ENCODE peak calls at places on chromosomes 16 and 17, in four cellular contexts. O is epithelial cell of esophagus; K is naive thymus-derived CD4-positive, alpha-beta T cell; V is HCEC 1CT. X is an unnamed sample.

GRCh38 chr16:87384162-87384999 is 805 bp upstream of the FBXO31 start:
- DNase-seq in O (no peak), K (no peak), V (peak; percentile 53), X (no peak)

GRCh38 chr16:48617711-48618148 is 7.8 kb upstream of the N4BP1 start:
- DNase-seq in O (no peak), K (no peak), V (peak; percentile 61), X (no peak)

GRCh38 chr16:67767953-67768352 is 38.4 kb downstream of the RANBP10 start:
- DNase-seq in O (peak; percentile 76), K (no peak), V (peak; percentile 86), X (no peak)

GRCh38 chr17:16915752-16916556 is 56.0 kb downstream of the TNFRSF13B start:
- DNase-seq in O (peak; percentile 58), K (no peak), V (peak; percentile 51), X (no peak)

GRCh38 chr17:17873450-17873991 is 36.7 kb upstream of the SREBF1 start:
- DNase-seq in O (no peak), K (no peak), V (no peak), X (no peak)

GRCh38 chr17:75683467-75684041 is 16.4 kb downstream of the SAP30BP start:
- DNase-seq in O (peak; percentile 94), K (no peak), V (peak; percentile 78), X (no peak)

GRCh38 chr16:86261379-86261778 is 248.9 kb upstream of the FOXF1 start:
- DNase-seq in O (no peak), K (no peak), V (no peak), X (no peak)

GRCh38 chr16:70302745-70303144 is 3.8 kb downstream of the DDX19B start:
- DNase-seq in O (peak; percentile 25), K (no peak), V (no peak), X (no peak)

GRCh38 chr16:57544129-57544653 is 1.7 kb downstream of the ADGRG5 start:
- DNase-seq in O (no peak), K (no peak), V (no peak), X (peak; percentile 78)

GRCh38 chr16:74718741-74719610 is 18.3 kb upstream of the MLKL start:
- DNase-seq in O (no peak), K (no peak), V (no peak), X (peak; percentile 39)

GRCh38 chr16:72926671-72927070 is 121.3 kb downstream of the ZFHX3 start:
- DNase-seq in O (no peak), K (no peak), V (no peak), X (no peak)

GRCh38 chr17:32142857-32143524 is 689 bp downstream of the RHOT1 start:
- DNase-seq in O (peak; percentile 68), K (peak; percentile 10), V (peak; percentile 52), X (no peak)

GRCh38 chr16:2819939-2820835 is 3.1 kb downstream of the PRSS21 start:
- DNase-seq in O (no peak), K (no peak), V (no peak), X (peak; percentile 33)

GRCh38 chr17:44348234-44348987 is 3.3 kb downstream of the GRN start:
- DNase-seq in O (peak; percentile 97), K (no peak), V (peak; percentile 46), X (peak; percentile 94)

GRCh38 chr17:82050761-82051641 is 610 bp downstream of the RFNG start:
- DNase-seq in O (no peak), K (no peak), V (no peak), X (peak; percentile 47)

GRCh38 chr17:82767041-82767754 is 15.3 kb downstream of the TBCD start:
- DNase-seq in O (peak; percentile 68), K (no peak), V (peak; percentile 33), X (no peak)

GRCh38 chr17:38910325-38910724 is 15.1 kb upstream of the LASP1NB start:
- DNase-seq in O (no peak), K (no peak), V (no peak), X (no peak)

GRCh38 chr17:77728022-77728671 is 230.4 kb upstream of the TNRC6C start:
- DNase-seq in O (no peak), K (no peak), V (no peak), X (no peak)

GRCh38 chr17:75822119-75822799 is 21.9 kb downstream of the UNC13D start:
- DNase-seq in O (no peak), K (peak; percentile 46), V (no peak), X (no peak)

GRCh38 chr17:35104844-35105450 is 14.7 kb downstream of the RAD51D start:
- DNase-seq in O (peak; percentile 56), K (no peak), V (no peak), X (no peak)

GRCh38 chr17:80622170-80622466 is 77.5 kb downstream of the RPTOR start:
- DNase-seq in O (no peak), K (no peak), V (no peak), X (no peak)

GRCh38 chr17:78450696-78451344 is 72.4 kb downstream of the PGS1 start:
- DNase-seq in O (no peak), K (no peak), V (no peak), X (peak; percentile 58)

GRCh38 chr16:71421911-71422310 is 19.9 kb downstream of the TLE7 start:
- DNase-seq in O (peak; percentile 50), K (no peak), V (peak; percentile 3), X (no peak)

GRCh38 chr17:63033142-63033541 is 67.1 kb downstream of the TANC2 start:
- DNase-seq in O (no peak), K (no peak), V (no peak), X (no peak)

GRCh38 chr16:84098939-84099338 is 17.8 kb downstream of the MBTPS1 start:
- DNase-seq in O (peak; percentile 48), K (no peak), V (no peak), X (no peak)

GRCh38 chr17:60601443-60602384 is 1.7 kb downstream of the PPM1D start:
- DNase-seq in O (peak; percentile 81), K (peak; percentile 49), V (peak; percentile 82), X (no peak)

GRCh38 chr17:79755591-79755990 is 22.4 kb upstream of the CBX2 start:
- DNase-seq in O (no peak), K (no peak), V (no peak), X (no peak)

GRCh38 chr17:8939496-8940334 is 25.8 kb downstream of the PIK3R5 start:
- DNase-seq in O (no peak), K (peak; percentile 71), V (no peak), X (no peak)

GRCh38 chr16:48126801-48127644 is 28.8 kb downstream of the ABCC12 start:
- DNase-seq in O (peak; percentile 90), K (no peak), V (peak; percentile 99), X (no peak)

GRCh38 chr16:82639263-82639662 is 12.5 kb downstream of the CDH13 start:
- DNase-seq in O (peak; percentile 60), K (no peak), V (no peak), X (no peak)

GRCh38 chr16:72989203-72989991 is 58.5 kb downstream of the ZFHX3 start:
- DNase-seq in O (peak; percentile 94), K (no peak), V (peak; percentile 90), X (no peak)

GRCh38 chr17:78528541-78528940 is 48.7 kb downstream of the DNAH17 start:
- DNase-seq in O (no peak), K (no peak), V (no peak), X (no peak)

GRCh38 chr16:30446203-30446595 is 525 bp upstream of the SEPHS2 start:
- DNase-seq in O (no peak), K (no peak), V (no peak), X (no peak)

GRCh38 chr16:67855789-67856188 is 8.3 kb upstream of the CENPT start:
- DNase-seq in O (no peak), K (no peak), V (no peak), X (no peak)

GRCh38 chr17:48701864-48702532 is 20.3 kb downstream of the PRAC1 start:
- DNase-seq in O (no peak), K (no peak), V (no peak), X (no peak)

GRCh38 chr17:266701-267656 is 85.5 kb upstream of the DOC2B start:
- DNase-seq in O (no peak), K (no peak), V (no peak), X (peak; percentile 19)

GRCh38 chr17:72514888-72515287 is 394.1 kb downstream of the SOX9 start:
- DNase-seq in O (peak; percentile 24), K (no peak), V (peak; percentile 36), X (no peak)

X was measured in CD14-positive monocyte.